ENCODE peak calls at places on chromosomes 12 and 14, in ten cellular contexts. One of them, this sample, is unnamed.

GRCh38 chr12:104463371-104463770 is 6.6 kb downstream of the CHST11 start:
- ATAC-seq in left lung: no peak
- ATAC-seq in heart left ventricle: no peak
- ATAC-seq in foreskin keratinocyte: no peak
- ATAC-seq in psoas muscle: no peak
- ATAC-seq in lower lobe of right lung: no peak
- ATAC-seq in CD8-positive, alpha-beta T cell: no peak
- ATAC-seq in right lobe of liver: no peak
- ATAC-seq in upper lobe of right lung: no peak
- ATAC-seq in body of pancreas: no peak
- ATAC-seq in this sample: no peak

GRCh38 chr12:68632486-68632885 is 21.8 kb downstream of the RAP1B start:
- ATAC-seq in foreskin keratinocyte: no peak
- ATAC-seq in upper lobe of right lung: no peak
- ATAC-seq in CD8-positive, alpha-beta T cell: no peak
- ATAC-seq in body of pancreas: no peak
- ATAC-seq in heart left ventricle: no peak
- ATAC-seq in psoas muscle: no peak
- ATAC-seq in left lung: no peak
- ATAC-seq in lower lobe of right lung: no peak
- ATAC-seq in right lobe of liver: no peak
- ATAC-seq in this sample: no peak

GRCh38 chr12:122903704-122904034 is 7.7 kb upstream of the VPS37B start:
- ATAC-seq in lower lobe of right lung: no peak
- ATAC-seq in upper lobe of right lung: no peak
- ATAC-seq in CD8-positive, alpha-beta T cell: no peak
- ATAC-seq in left lung: no peak
- ATAC-seq in body of pancreas: no peak
- ATAC-seq in right lobe of liver: no peak
- ATAC-seq in foreskin keratinocyte: no peak
- ATAC-seq in psoas muscle: no peak
- ATAC-seq in heart left ventricle: no peak
- ATAC-seq in this sample: no peak

GRCh38 chr12:93376436-93377251 is 1.1 kb upstream of the NUDT4 start:
- ATAC-seq in heart left ventricle: peak; percentile 45
- ATAC-seq in foreskin keratinocyte: no peak
- ATAC-seq in CD8-positive, alpha-beta T cell: no peak
- ATAC-seq in upper lobe of right lung: peak; percentile 53
- ATAC-seq in left lung: peak; percentile 37
- ATAC-seq in lower lobe of right lung: peak; percentile 35
- ATAC-seq in psoas muscle: peak; percentile 37
- ATAC-seq in body of pancreas: no peak
- ATAC-seq in right lobe of liver: peak; percentile 20
- ATAC-seq in this sample: no peak

GRCh38 chr12:130201037-130201436 is 38.8 kb downstream of the FZD10 start:
- ATAC-seq in upper lobe of right lung: no peak
- ATAC-seq in lower lobe of right lung: no peak
- ATAC-seq in right lobe of liver: no peak
- ATAC-seq in foreskin keratinocyte: no peak
- ATAC-seq in heart left ventricle: no peak
- ATAC-seq in psoas muscle: no peak
- ATAC-seq in CD8-positive, alpha-beta T cell: no peak
- ATAC-seq in body of pancreas: no peak
- ATAC-seq in left lung: no peak
- ATAC-seq in this sample: no peak

GRCh38 chr14:89719371-89720075 is 235.0 kb downstream of the EFCAB11 start:
- ATAC-seq in CD8-positive, alpha-beta T cell: no peak
- ATAC-seq in upper lobe of right lung: peak; percentile 60
- ATAC-seq in lower lobe of right lung: peak; percentile 57
- ATAC-seq in body of pancreas: no peak
- ATAC-seq in foreskin keratinocyte: no peak
- ATAC-seq in right lobe of liver: peak; percentile 34
- ATAC-seq in left lung: peak; percentile 50
- ATAC-seq in psoas muscle: no peak
- ATAC-seq in heart left ventricle: no peak
- ATAC-seq in this sample: no peak

GRCh38 chr12:102388469-102388868 is 91.9 kb downstream of the IGF1 start:
- ATAC-seq in foreskin keratinocyte: no peak
- ATAC-seq in body of pancreas: no peak
- ATAC-seq in CD8-positive, alpha-beta T cell: no peak
- ATAC-seq in upper lobe of right lung: no peak
- ATAC-seq in heart left ventricle: no peak
- ATAC-seq in left lung: no peak
- ATAC-seq in psoas muscle: no peak
- ATAC-seq in lower lobe of right lung: no peak
- ATAC-seq in right lobe of liver: no peak
- ATAC-seq in this sample: no peak

GRCh38 chr12:115916910-115917668 is 360.4 kb downstream of the MED13L start:
- ATAC-seq in heart left ventricle: peak; percentile 74
- ATAC-seq in foreskin keratinocyte: peak; percentile 97
- ATAC-seq in upper lobe of right lung: peak; percentile 97
- ATAC-seq in left lung: peak; percentile 100
- ATAC-seq in lower lobe of right lung: peak; percentile 94
- ATAC-seq in body of pancreas: peak; percentile 89
- ATAC-seq in psoas muscle: peak; percentile 80
- ATAC-seq in right lobe of liver: peak; percentile 98
- ATAC-seq in CD8-positive, alpha-beta T cell: peak; percentile 84
- ATAC-seq in this sample: no peak

GRCh38 chr14:60515696-60516284 is 6.8 kb downstream of the SIX6 start:
- ATAC-seq in foreskin keratinocyte: no peak
- ATAC-seq in heart left ventricle: no peak
- ATAC-seq in CD8-positive, alpha-beta T cell: no peak
- ATAC-seq in body of pancreas: no peak
- ATAC-seq in lower lobe of right lung: peak; percentile 25
- ATAC-seq in left lung: no peak
- ATAC-seq in upper lobe of right lung: peak; percentile 28
- ATAC-seq in psoas muscle: no peak
- ATAC-seq in right lobe of liver: peak; percentile 14
- ATAC-seq in this sample: no peak

GRCh38 chr12:47801904-47802246 is 17.8 kb downstream of the HDAC7 start:
- ATAC-seq in foreskin keratinocyte: no peak
- ATAC-seq in psoas muscle: no peak
- ATAC-seq in heart left ventricle: no peak
- ATAC-seq in upper lobe of right lung: peak; percentile 8
- ATAC-seq in right lobe of liver: peak; percentile 16
- ATAC-seq in CD8-positive, alpha-beta T cell: no peak
- ATAC-seq in left lung: no peak
- ATAC-seq in lower lobe of right lung: peak; percentile 1
- ATAC-seq in body of pancreas: peak; percentile 6
- ATAC-seq in this sample: no peak

GRCh38 chr12:88684170-88684569 is 103.9 kb upstream of the KITLG start:
- ATAC-seq in right lobe of liver: no peak
- ATAC-seq in left lung: no peak
- ATAC-seq in psoas muscle: no peak
- ATAC-seq in foreskin keratinocyte: no peak
- ATAC-seq in heart left ventricle: no peak
- ATAC-seq in CD8-positive, alpha-beta T cell: no peak
- ATAC-seq in body of pancreas: no peak
- ATAC-seq in lower lobe of right lung: no peak
- ATAC-seq in upper lobe of right lung: no peak
- ATAC-seq in this sample: no peak

GRCh38 chr12:12357697-12358476 is 1.0 kb downstream of the BORCS5 start:
- ATAC-seq in heart left ventricle: no peak
- ATAC-seq in upper lobe of right lung: no peak
- ATAC-seq in CD8-positive, alpha-beta T cell: peak; percentile 1
- ATAC-seq in psoas muscle: no peak
- ATAC-seq in lower lobe of right lung: no peak
- ATAC-seq in right lobe of liver: no peak
- ATAC-seq in foreskin keratinocyte: no peak
- ATAC-seq in body of pancreas: no peak
- ATAC-seq in left lung: no peak
- ATAC-seq in this sample: no peak

GRCh38 chr12:126668961-126669360 is 1598.0 kb upstream of the TMEM132C start:
- ATAC-seq in right lobe of liver: no peak
- ATAC-seq in lower lobe of right lung: no peak
- ATAC-seq in psoas muscle: no peak
- ATAC-seq in CD8-positive, alpha-beta T cell: no peak
- ATAC-seq in foreskin keratinocyte: no peak
- ATAC-seq in upper lobe of right lung: no peak
- ATAC-seq in left lung: peak; percentile 33
- ATAC-seq in heart left ventricle: no peak
- ATAC-seq in body of pancreas: no peak
- ATAC-seq in this sample: no peak

GRCh38 chr12:1047898-1048660 is 57.1 kb downstream of the ERC1 start:
- ATAC-seq in foreskin keratinocyte: no peak
- ATAC-seq in left lung: peak; percentile 46
- ATAC-seq in upper lobe of right lung: peak; percentile 86
- ATAC-seq in heart left ventricle: peak; percentile 34
- ATAC-seq in body of pancreas: no peak
- ATAC-seq in psoas muscle: no peak
- ATAC-seq in right lobe of liver: peak; percentile 42
- ATAC-seq in CD8-positive, alpha-beta T cell: no peak
- ATAC-seq in lower lobe of right lung: peak; percentile 51
- ATAC-seq in this sample: no peak
- H3K4me1 ChIP-seq in foreskin keratinocyte: peaks cover 18% of the 10 kb centered on the region
- H3K4me1 ChIP-seq in left lung: peaks cover 7% of the 10 kb centered on the region
- H3K4me1 ChIP-seq in upper lobe of right lung: peaks cover 26% of the 10 kb centered on the region
- H3K4me1 ChIP-seq in heart left ventricle: peaks cover 26% of the 10 kb centered on the region
- H3K4me1 ChIP-seq in body of pancreas: peaks cover under 1% of the 10 kb centered on the region
- H3K4me1 ChIP-seq in psoas muscle: peaks cover 8% of the 10 kb centered on the region
- H3K4me1 ChIP-seq in right lobe of liver: no peaks in the 10 kb centered on the region
- H3K4me1 ChIP-seq in CD8-positive, alpha-beta T cell: no peaks in the 10 kb centered on the region
- H3K4me1 ChIP-seq in lower lobe of right lung: peaks cover 28% of the 10 kb centered on the region
- H3K4me1 ChIP-seq in this sample: no peaks in the 10 kb centered on the region

GRCh38 chr12:29578070-29578469 is 80.6 kb upstream of the OVCH1 start:
- ATAC-seq in lower lobe of right lung: no peak
- ATAC-seq in foreskin keratinocyte: no peak
- ATAC-seq in upper lobe of right lung: peak; percentile 52
- ATAC-seq in right lobe of liver: no peak
- ATAC-seq in psoas muscle: no peak
- ATAC-seq in body of pancreas: no peak
- ATAC-seq in CD8-positive, alpha-beta T cell: no peak
- ATAC-seq in heart left ventricle: peak; percentile 68
- ATAC-seq in left lung: no peak
- ATAC-seq in this sample: peak; percentile 64
- TF ChIP-seq CTCF in lower lobe of right lung: no peak
- TF ChIP-seq CTCF in foreskin keratinocyte: no peak
- TF ChIP-seq CTCF in upper lobe of right lung: no peak
- TF ChIP-seq CTCF in right lobe of liver: no peak
- TF ChIP-seq CTCF in psoas muscle: no peak
- TF ChIP-seq CTCF in body of pancreas: no peak
- TF ChIP-seq CTCF in CD8-positive, alpha-beta T cell: no peak
- TF ChIP-seq CTCF in heart left ventricle: no peak
- TF ChIP-seq CTCF in left lung: no peak
- TF ChIP-seq CTCF in this sample: no peak

GRCh38 chr12:5047729-5048128 is 4.0 kb downstream of the KCNA5 start:
- ATAC-seq in CD8-positive, alpha-beta T cell: no peak
- ATAC-seq in heart left ventricle: no peak
- ATAC-seq in psoas muscle: no peak
- ATAC-seq in foreskin keratinocyte: no peak
- ATAC-seq in lower lobe of right lung: no peak
- ATAC-seq in right lobe of liver: no peak
- ATAC-seq in body of pancreas: no peak
- ATAC-seq in upper lobe of right lung: no peak
- ATAC-seq in left lung: no peak
- ATAC-seq in this sample: no peak

GRCh38 chr12:5043589-5044419 is at the start of gene KCNA5:
- ATAC-seq in lower lobe of right lung: peak; percentile 18
- ATAC-seq in CD8-positive, alpha-beta T cell: no peak
- ATAC-seq in heart left ventricle: peak; percentile 61
- ATAC-seq in foreskin keratinocyte: no peak
- ATAC-seq in upper lobe of right lung: peak; percentile 6
- ATAC-seq in body of pancreas: peak; percentile 42
- ATAC-seq in right lobe of liver: no peak
- ATAC-seq in left lung: no peak
- ATAC-seq in psoas muscle: no peak
- ATAC-seq in this sample: peak; percentile 22

GRCh38 chr12:5044420-5045295 is 979 bp downstream of the KCNA5 start:
- ATAC-seq in foreskin keratinocyte: no peak
- ATAC-seq in CD8-positive, alpha-beta T cell: no peak
- ATAC-seq in upper lobe of right lung: peak; percentile 9
- ATAC-seq in left lung: no peak
- ATAC-seq in lower lobe of right lung: peak; percentile 5
- ATAC-seq in body of pancreas: no peak
- ATAC-seq in psoas muscle: no peak
- ATAC-seq in heart left ventricle: no peak
- ATAC-seq in right lobe of liver: no peak
- ATAC-seq in this sample: no peak

GRCh38 chr12:5050542-5050941 is 6.9 kb downstream of the KCNA5 start:
- ATAC-seq in CD8-positive, alpha-beta T cell: no peak
- ATAC-seq in foreskin keratinocyte: peak; percentile 12
- ATAC-seq in right lobe of liver: no peak
- ATAC-seq in heart left ventricle: no peak
- ATAC-seq in upper lobe of right lung: no peak
- ATAC-seq in lower lobe of right lung: peak; percentile 33
- ATAC-seq in left lung: no peak
- ATAC-seq in body of pancreas: no peak
- ATAC-seq in psoas muscle: no peak
- ATAC-seq in this sample: no peak

DNA sequence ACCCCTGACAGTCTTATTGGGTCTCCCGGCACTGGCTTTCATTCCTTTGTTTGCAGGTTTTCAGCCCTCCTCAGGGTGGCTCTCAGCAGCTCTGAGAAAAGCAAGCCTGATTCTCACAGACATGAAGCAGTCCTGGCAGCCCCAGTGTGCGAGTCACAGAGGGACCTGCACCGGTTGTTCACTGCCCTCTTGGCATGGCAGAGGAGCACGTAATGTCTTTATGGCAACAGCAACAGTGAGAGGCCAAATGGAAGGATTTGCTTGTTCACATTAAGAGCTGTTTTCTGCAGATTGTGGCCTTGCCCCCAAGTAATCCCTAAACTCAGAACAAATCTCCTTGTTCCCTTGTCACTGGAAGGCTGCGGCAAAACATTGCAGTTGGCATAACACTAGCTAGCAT is 3.4 kb downstream of the KCNA5 start:
- ATAC-seq in psoas muscle: no peak
- ATAC-seq in foreskin keratinocyte: no peak
- ATAC-seq in left lung: no peak
- ATAC-seq in body of pancreas: no peak
- ATAC-seq in heart left ventricle: peak; percentile 65
- ATAC-seq in CD8-positive, alpha-beta T cell: no peak
- ATAC-seq in lower lobe of right lung: no peak
- ATAC-seq in right lobe of liver: no peak
- ATAC-seq in upper lobe of right lung: no peak
- ATAC-seq in this sample: peak; percentile 35
- H3K4me1 ChIP-seq in psoas muscle: no peaks in the 10 kb centered on the region
- H3K4me1 ChIP-seq in foreskin keratinocyte: no peaks in the 10 kb centered on the region
- H3K4me1 ChIP-seq in left lung: no peaks in the 10 kb centered on the region
- H3K4me1 ChIP-seq in body of pancreas: no peaks in the 10 kb centered on the region
- H3K4me1 ChIP-seq in heart left ventricle: peaks cover 35% of the 10 kb centered on the region
- H3K4me1 ChIP-seq in CD8-positive, alpha-beta T cell: no peaks in the 10 kb centered on the region
- H3K4me1 ChIP-seq in lower lobe of right lung: no peaks in the 10 kb centered on the region
- H3K4me1 ChIP-seq in right lobe of liver: no peaks in the 10 kb centered on the region
- H3K4me1 ChIP-seq in upper lobe of right lung: no peaks in the 10 kb centered on the region
- H3K4me1 ChIP-seq in this sample: peaks cover 3% of the 10 kb centered on the region

DNA sequence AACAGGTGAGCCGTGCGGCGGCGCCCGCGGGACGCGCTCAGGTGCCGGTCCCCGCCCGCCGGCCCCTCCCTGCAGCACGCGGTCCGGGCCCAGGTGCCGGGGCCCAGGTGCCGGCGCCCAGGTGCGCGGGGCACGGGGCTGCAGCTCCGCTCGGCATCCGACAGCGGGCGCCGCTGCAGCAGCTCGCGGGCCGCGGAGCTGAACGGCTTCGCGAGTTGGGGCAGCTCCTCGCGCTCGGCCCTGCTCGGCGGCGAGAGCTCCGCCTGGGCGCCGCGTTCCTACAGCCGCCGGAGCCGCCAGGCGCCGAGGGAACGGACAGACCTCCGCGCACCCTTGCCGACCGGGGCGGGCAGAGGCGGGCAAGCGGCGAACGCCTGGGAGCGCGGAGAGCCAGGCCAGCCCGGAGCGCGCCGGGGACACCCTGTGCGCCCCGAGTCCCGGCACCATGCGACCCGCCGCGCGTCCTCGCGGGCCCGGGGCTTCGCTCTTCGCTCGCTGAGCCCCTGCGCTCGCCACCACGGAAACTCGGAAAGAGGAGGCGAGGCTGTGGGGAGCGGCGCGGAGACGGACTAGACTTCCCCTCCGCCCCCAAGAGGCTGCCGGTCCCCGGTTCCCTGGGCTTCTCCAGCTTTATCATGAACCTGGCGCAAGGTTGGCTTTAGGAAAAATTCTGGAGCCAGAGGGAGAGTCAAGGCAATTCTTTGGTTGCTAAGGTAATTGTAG is at the start of gene RGS6:
- ATAC-seq in CD8-positive, alpha-beta T cell: no peak
- ATAC-seq in right lobe of liver: peak; percentile 83
- ATAC-seq in heart left ventricle: peak; percentile 93
- ATAC-seq in left lung: peak; percentile 99
- ATAC-seq in upper lobe of right lung: peak; percentile 98
- ATAC-seq in psoas muscle: no peak
- ATAC-seq in body of pancreas: peak; percentile 82
- ATAC-seq in foreskin keratinocyte: peak; percentile 96
- ATAC-seq in lower lobe of right lung: peak; percentile 97
- ATAC-seq in this sample: no peak
- TF ChIP-seq CTCF in CD8-positive, alpha-beta T cell: no peak
- TF ChIP-seq CTCF in right lobe of liver: no peak
- TF ChIP-seq CTCF in heart left ventricle: peak; percentile 37
- TF ChIP-seq CTCF in left lung: no peak
- TF ChIP-seq CTCF in upper lobe of right lung: peak; percentile 15
- TF ChIP-seq CTCF in psoas muscle: no peak
- TF ChIP-seq CTCF in body of pancreas: no peak
- TF ChIP-seq CTCF in foreskin keratinocyte: peak; percentile 61
- TF ChIP-seq CTCF in lower lobe of right lung: peak; percentile 7
- TF ChIP-seq CTCF in this sample: peak; percentile 30